ENCODE peak calls at places on chromosomes 5 and 9, in five cellular contexts. S is DMS53, L is adrenal gland, I is chondrocyte, W is cardiac muscle cell. B is an unnamed sample.

GRCh38 chr9:110579763-110580255 is 268 bp upstream of the SVEP1 start:
- DNase-seq in S (peak), L (no peak), I (no peak), W (peak), B (peak)

GRCh38 chr9:93650448-93650847 is 74.1 kb downstream of the PHF2 start:
- DNase-seq in S (no peak), L (peak), I (peak), W (no peak), B (peak)

GRCh38 chr5:172102913-172103629 is 85.0 kb downstream of the STK10 start:
- DNase-seq in S (no peak), L (peak), I (peak), W (peak), B (peak)

GRCh38 chr5:58868931-58869330 is 286.1 kb downstream of the RAB3C start:
- DNase-seq in S (no peak), L (no peak), I (no peak), W (no peak), B (no peak)

GRCh38 chr5:81749562-81750307 is 1.2 kb downstream of the SSBP2 start:
- DNase-seq in S (peak), L (peak), I (peak), W (peak), B (peak)

GRCh38 chr5:39519566-39520231 is 94.9 kb upstream of the DAB2 start:
- DNase-seq in S (no peak), L (no peak), I (no peak), W (peak), B (no peak)

GRCh38 chr5:129820-130219 is 37.9 kb downstream of the PLEKHG4B start:
- DNase-seq in S (no peak), L (no peak), I (no peak), W (peak), B (no peak)

GRCh38 chr5:32866138-32866537 is 155.0 kb downstream of the NPR3 start:
- DNase-seq in S (no peak), L (no peak), I (no peak), W (no peak), B (no peak)

GRCh38 chr5:167835146-167835545 is 456.3 kb upstream of the WWC1 start:
- DNase-seq in S (no peak), L (no peak), I (no peak), W (peak), B (no peak)

GRCh38 chr5:83149671-83150070 is 72.3 kb downstream of the XRCC4 start:
- DNase-seq in S (no peak), L (no peak), I (no peak), W (peak), B (no peak)

GRCh38 chr9:119907056-119907455 is 537.8 kb upstream of the BRINP1 start:
- DNase-seq in S (peak), L (no peak), I (no peak), W (no peak), B (no peak)